ENCODE peak calls at places on chromosomes 2 and 18, in four cellular contexts. S, V, A and K are unnamed samples.

GRCh38 chr2:54657664-54658083 is 65.8 kb upstream of the EML6 start:
- DNase-seq in S (no peak), V (peak), A (peak), K (no peak)

GRCh38 chr2:160298960-160299359 is 98.9 kb upstream of the ITGB6 start:
- DNase-seq in S (no peak), V (no peak), A (peak), K (no peak)

GRCh38 chr2:174914894-174915760 is 90.1 kb downstream of the CHN1 start:
- DNase-seq in S (no peak), V (no peak), A (peak), K (no peak)

GRCh38 chr2:237471457-237472186 is 15.4 kb upstream of the MLPH start:
- DNase-seq in S (no peak), V (no peak), A (peak), K (no peak)

GRCh38 chr2:233462202-233462785 is 104.3 kb downstream of the USP40 start:
- DNase-seq in S (no peak), V (no peak), A (no peak), K (no peak)

GRCh38 chr18:2139676-2140075 is 431.6 kb downstream of the METTL4 start:
- DNase-seq in S (no peak), V (no peak), A (peak), K (no peak)

GRCh38 chr2:215002500-215002899 is 135.9 kb downstream of the ABCA12 start:
- DNase-seq in S (no peak), V (no peak), A (peak), K (no peak)

GRCh38 chr2:225122582-225123486 is 80.6 kb upstream of the DOCK10 start:
- DNase-seq in S (no peak), V (no peak), A (peak), K (no peak)

GRCh38 chr2:85216051-85216431 is 82.8 kb downstream of the TCF7L1 start:
- DNase-seq in S (no peak), V (no peak), A (no peak), K (no peak)

GRCh38 chr18:29712785-29713184 is 1329.8 kb downstream of the DSC3 start:
- DNase-seq in S (no peak), V (no peak), A (no peak), K (no peak)

GRCh38 chr18:29711931-29712330 is 1330.6 kb downstream of the DSC3 start:
- DNase-seq in S (peak), V (no peak), A (no peak), K (no peak)
- H3K27ac ChIP-seq in S (no peak), V (no peak), A (no peak), K (no peak)

GRCh38 chr2:100643906-100644501 is 81.2 kb downstream of the PDCL3 start:
- DNase-seq in S (no peak), V (no peak), A (no peak), K (no peak)

GRCh38 chr2:100647709-100648108 is 84.9 kb downstream of the PDCL3 start:
- DNase-seq in S (no peak), V (no peak), A (no peak), K (no peak)

GRCh38 chr2:100643459-100643858 is 80.7 kb downstream of the PDCL3 start:
- DNase-seq in S (no peak), V (no peak), A (no peak), K (no peak)

GRCh38 chr2:100642425-100642824 is 79.6 kb downstream of the PDCL3 start:
- DNase-seq in S (no peak), V (no peak), A (no peak), K (no peak)

DNA sequence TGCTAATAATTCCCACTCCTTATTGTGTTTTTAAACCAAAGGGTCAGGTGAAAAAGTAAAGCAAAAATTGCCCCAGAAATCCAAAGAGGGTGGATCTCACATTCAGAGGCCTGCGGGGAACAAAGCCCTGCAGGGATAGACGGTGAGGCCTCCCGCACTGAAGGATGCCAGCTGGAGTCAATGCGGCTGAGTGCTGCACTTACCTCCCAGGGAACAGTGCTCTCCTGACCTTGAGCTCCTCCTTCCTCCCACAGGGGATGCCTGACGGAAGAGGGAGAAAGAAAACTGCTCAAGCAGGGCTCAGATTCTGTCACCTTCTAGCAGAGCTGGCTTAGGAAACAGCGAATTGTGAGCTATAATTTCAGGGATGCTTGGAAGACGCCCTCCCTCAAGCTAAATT is 83.2 kb downstream of the PDCL3 start:
- DNase-seq in S (no peak), V (no peak), A (peak), K (no peak)
- H3K4me3 ChIP-seq in S (no peak), V (no peak), A (no peak), K (no peak)

DNA sequence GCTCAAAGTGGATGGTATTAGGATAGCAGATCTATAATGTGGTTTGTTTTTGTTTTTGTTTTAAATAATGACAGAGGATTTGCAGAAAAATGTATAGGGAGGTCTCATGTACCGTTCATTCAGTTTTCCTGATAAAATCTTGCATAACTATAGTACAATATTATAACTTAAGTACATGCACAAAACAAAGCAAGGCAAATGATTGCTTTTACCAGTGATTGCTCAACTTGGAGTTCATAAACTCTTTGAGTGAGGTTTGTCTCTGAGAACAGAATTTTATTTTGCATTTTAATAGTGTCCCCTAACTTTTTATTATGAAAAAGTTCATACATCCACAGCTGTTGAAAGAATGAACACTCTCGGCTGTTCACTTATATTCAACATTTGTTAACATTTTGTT is 96.6 kb downstream of the MAP4K4 start:
- DNase-seq in S (no peak), V (no peak), A (peak), K (no peak)
- H3K27ac ChIP-seq in S (no peak), V (no peak), A (peak), K (no peak)

GRCh38 chr2:29390131-29390530 is 274.9 kb downstream of the CLIP4 start:
- DNase-seq in S (no peak), V (no peak), A (no peak), K (no peak)

GRCh38 chr2:29388071-29388470 is 272.9 kb downstream of the CLIP4 start:
- DNase-seq in S (no peak), V (no peak), A (no peak), K (no peak)

GRCh38 chr2:29392774-29393173 is 277.6 kb downstream of the CLIP4 start:
- DNase-seq in S (no peak), V (no peak), A (no peak), K (no peak)

GRCh38 chr2:29393676-29394075 is 278.5 kb downstream of the CLIP4 start:
- DNase-seq in S (no peak), V (no peak), A (no peak), K (no peak)

DNA sequence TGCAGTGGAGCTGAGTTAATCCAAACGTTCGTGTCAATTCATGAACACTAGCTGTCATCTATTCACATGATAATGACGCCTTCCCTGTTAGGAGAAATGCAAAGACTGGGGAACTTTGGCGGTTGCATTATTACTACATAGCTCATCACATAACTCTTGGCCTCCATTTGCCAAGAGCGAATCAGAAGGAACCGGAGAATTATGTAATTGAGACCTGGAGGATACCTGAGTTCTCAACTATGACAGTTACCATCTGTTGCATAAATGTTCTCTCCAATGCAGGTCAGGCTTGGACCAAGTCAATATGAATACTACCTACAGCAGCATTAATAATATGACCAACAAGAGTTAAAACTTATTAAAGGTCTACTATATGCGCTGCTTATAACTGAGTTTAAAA is 274.5 kb downstream of the CLIP4 start:
- DNase-seq in S (no peak), V (no peak), A (no peak), K (no peak)
- H3K4me3 ChIP-seq in S (no peak), V (no peak), A (no peak), K (no peak)

GRCh38 chr18:65762556-65762955 is 11.7 kb downstream of the CDH7 start:
- DNase-seq in S (no peak), V (no peak), A (no peak), K (no peak)
- H3K27ac ChIP-seq in S (no peak), V (no peak), A (no peak), K (no peak)

GRCh38 chr2:242056026-242056425 is 186.5 kb downstream of the RTP5 start:
- DNase-seq in S (no peak), V (no peak), A (no peak), K (no peak)
- H3K4me3 ChIP-seq in S (no peak), V (no peak), A (no peak), K (no peak)

DNA sequence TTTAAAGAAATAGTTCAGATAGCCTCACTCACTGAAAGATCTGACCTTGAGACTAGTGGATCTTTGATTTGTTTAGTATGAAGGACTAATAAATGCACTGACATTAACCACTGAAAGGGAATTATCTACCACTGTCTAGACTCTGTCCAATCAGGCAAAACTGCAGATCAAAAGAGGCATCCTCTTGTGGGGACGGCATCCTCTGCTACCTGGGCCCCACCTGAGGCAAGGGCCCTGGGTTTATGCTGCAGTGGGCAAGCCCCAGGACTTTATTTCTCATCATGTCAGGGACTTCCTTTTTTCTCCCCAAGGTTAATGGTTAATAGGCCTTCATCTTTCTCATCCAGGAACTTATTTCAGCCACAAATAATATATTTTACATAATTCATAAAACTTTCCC is 32.2 kb downstream of the STAT1 start:
- DNase-seq in S (no peak), V (no peak), A (no peak), K (no peak)
- H3K27ac ChIP-seq in S (no peak), V (no peak), A (no peak), K (no peak)

DNA sequence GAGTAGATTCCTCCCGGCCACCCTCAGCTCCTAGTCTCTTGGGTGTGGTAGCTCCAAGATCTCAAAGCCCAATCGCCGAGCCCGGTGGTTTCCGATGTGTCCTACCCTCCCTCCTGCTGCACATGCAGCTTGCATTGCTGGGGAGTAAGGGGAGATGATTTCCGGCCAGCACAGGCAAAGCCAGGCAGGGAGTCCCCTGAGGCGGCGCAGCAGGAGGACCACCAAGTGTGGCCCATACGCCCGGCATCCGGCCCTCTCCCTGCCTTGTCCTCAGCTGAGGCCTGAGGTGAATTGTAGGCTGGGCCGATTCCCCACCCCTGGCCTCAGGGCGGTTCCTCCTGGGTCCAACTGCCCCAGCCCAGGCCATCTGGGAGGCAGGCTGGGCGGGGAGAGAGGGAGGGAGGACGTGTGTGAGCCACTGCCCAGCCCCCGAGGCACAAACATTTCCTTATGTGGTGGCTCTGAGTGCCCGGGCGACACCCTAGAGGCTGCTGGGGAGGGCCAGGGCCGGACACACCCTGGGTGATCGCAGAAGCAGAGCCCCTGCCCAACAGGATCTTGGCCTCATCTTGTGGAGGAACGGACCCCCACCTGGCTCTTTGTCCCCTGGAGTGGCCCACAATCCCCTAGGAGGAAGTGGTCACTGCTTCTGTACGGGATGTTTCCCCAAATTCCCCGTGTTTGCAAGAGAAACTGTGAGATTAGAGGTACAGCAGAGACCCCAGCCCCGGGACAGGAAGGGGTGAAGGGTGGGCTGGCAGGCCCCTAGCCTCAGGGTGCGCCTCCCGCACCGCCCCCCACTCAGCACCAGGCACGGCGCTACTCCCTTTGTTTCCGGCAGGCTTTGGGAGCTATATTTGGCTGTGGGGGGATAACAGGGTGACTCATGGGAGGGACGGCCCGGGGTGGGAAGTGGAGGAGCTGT is 41.9 kb upstream of the PTMA start:
- DNase-seq in S (no peak), V (peak), A (peak), K (peak)
- H3K4me3 ChIP-seq in S (peak), V (peak), A (peak), K (peak)

DNA sequence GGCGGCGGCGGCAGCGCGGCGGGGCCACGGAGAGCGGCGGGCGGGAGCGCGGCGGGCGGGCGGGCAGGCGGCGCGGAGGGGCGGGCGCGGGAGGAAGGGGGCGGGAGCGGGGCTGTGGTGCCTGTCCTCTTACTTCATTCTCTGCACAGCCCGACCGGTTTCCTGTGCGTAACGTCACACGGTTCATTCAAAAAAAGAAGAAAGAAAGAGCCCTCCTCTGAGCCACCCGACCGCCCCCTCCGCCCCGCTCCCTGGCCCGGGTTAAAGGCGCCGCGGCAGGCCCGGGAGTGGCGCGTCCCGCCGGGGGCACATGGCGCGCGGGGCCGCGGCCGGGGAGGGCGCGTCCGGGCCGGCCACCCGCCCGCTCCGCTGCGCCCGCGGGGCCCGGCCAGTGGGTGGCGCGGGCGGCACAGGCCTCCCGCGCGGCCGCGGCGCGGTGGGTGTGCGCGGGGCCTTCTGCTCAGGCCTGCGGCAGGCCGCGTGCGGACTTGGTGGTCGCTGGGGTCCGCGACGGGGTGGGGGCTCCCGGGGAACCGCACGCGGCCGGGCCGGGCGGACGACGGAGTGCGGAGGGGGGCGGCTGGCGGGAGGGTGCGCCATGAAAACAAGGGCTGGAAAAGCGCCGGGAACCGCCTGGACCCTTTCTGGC is 596 bp upstream of the BCL2 start:
- DNase-seq in S (no peak), V (peak), A (peak), K (peak)
- H3K27ac ChIP-seq in S (no peak), V (peak), A (no peak), K (peak)

GRCh38 chr2:46942891-46943626 is 27.5 kb upstream of the MCFD2 start:
- DNase-seq in S (no peak), V (no peak), A (no peak), K (no peak)
- H3K4me3 ChIP-seq in S (no peak), V (peak), A (no peak), K (peak)